ENCODE peak calls at places on chromosomes 6 and 20, in ten cellular contexts. One of them, this sample, is unnamed.

GRCh38 chr6:127481628-127482027 is 22.4 kb upstream of the KIAA0408 start:
- DNase-seq in aorta: no peak
- DNase-seq in WERI-Rb-1: no peak
- DNase-seq in lower leg skin: no peak
- DNase-seq in transverse colon: no peak
- DNase-seq in CD4-positive, CD25-positive, alpha-beta regulatory T cell: no peak
- DNase-seq in coronary artery: no peak
- DNase-seq in heart right ventricle: no peak
- DNase-seq in GM23338: peak
- DNase-seq in bronchial epithelial cell: peak
- DNase-seq in this sample: no peak

GRCh38 chr6:134295953-134296553 is 21.9 kb downstream of the SGK1 start:
- DNase-seq in transverse colon: no peak
- DNase-seq in bronchial epithelial cell: peak
- DNase-seq in GM23338: peak
- DNase-seq in WERI-Rb-1: no peak
- DNase-seq in aorta: no peak
- DNase-seq in heart right ventricle: peak
- DNase-seq in CD4-positive, CD25-positive, alpha-beta regulatory T cell: no peak
- DNase-seq in lower leg skin: peak
- DNase-seq in coronary artery: no peak
- DNase-seq in this sample: peak

GRCh38 chr6:142947702-142948480 is 2.9 kb upstream of the HIVEP2 start:
- DNase-seq in WERI-Rb-1: no peak
- DNase-seq in transverse colon: no peak
- DNase-seq in GM23338: no peak
- DNase-seq in coronary artery: no peak
- DNase-seq in lower leg skin: no peak
- DNase-seq in CD4-positive, CD25-positive, alpha-beta regulatory T cell: no peak
- DNase-seq in heart right ventricle: no peak
- DNase-seq in aorta: no peak
- DNase-seq in bronchial epithelial cell: no peak
- DNase-seq in this sample: no peak

GRCh38 chr6:41689171-41690008 is 46.0 kb downstream of the TFEB start:
- DNase-seq in aorta: peak
- DNase-seq in transverse colon: no peak
- DNase-seq in bronchial epithelial cell: peak
- DNase-seq in WERI-Rb-1: no peak
- DNase-seq in GM23338: no peak
- DNase-seq in heart right ventricle: no peak
- DNase-seq in coronary artery: no peak
- DNase-seq in lower leg skin: no peak
- DNase-seq in CD4-positive, CD25-positive, alpha-beta regulatory T cell: no peak
- DNase-seq in this sample: no peak

GRCh38 chr6:39137235-39137634 is 22.2 kb upstream of the SAYSD1 start:
- DNase-seq in CD4-positive, CD25-positive, alpha-beta regulatory T cell: no peak
- DNase-seq in WERI-Rb-1: no peak
- DNase-seq in heart right ventricle: peak
- DNase-seq in lower leg skin: no peak
- DNase-seq in transverse colon: peak
- DNase-seq in aorta: no peak
- DNase-seq in coronary artery: no peak
- DNase-seq in GM23338: peak
- DNase-seq in bronchial epithelial cell: peak
- DNase-seq in this sample: no peak

GRCh38 chr6:129842881-129843409 is 18.2 kb downstream of the TMEM244 start:
- DNase-seq in transverse colon: no peak
- DNase-seq in CD4-positive, CD25-positive, alpha-beta regulatory T cell: no peak
- DNase-seq in bronchial epithelial cell: no peak
- DNase-seq in lower leg skin: no peak
- DNase-seq in WERI-Rb-1: no peak
- DNase-seq in aorta: no peak
- DNase-seq in GM23338: no peak
- DNase-seq in coronary artery: no peak
- DNase-seq in heart right ventricle: no peak
- DNase-seq in this sample: no peak

GRCh38 chr20:58264271-58264670 is 35.8 kb upstream of the ANKRD60 start:
- DNase-seq in coronary artery: no peak
- DNase-seq in transverse colon: no peak
- DNase-seq in aorta: no peak
- DNase-seq in heart right ventricle: no peak
- DNase-seq in WERI-Rb-1: no peak
- DNase-seq in lower leg skin: no peak
- DNase-seq in bronchial epithelial cell: peak
- DNase-seq in CD4-positive, CD25-positive, alpha-beta regulatory T cell: no peak
- DNase-seq in GM23338: no peak
- DNase-seq in this sample: no peak

GRCh38 chr6:52497652-52498408 is 77.7 kb downstream of the EFHC1 start:
- DNase-seq in bronchial epithelial cell: no peak
- DNase-seq in CD4-positive, CD25-positive, alpha-beta regulatory T cell: no peak
- DNase-seq in transverse colon: peak
- DNase-seq in GM23338: no peak
- DNase-seq in aorta: no peak
- DNase-seq in heart right ventricle: peak
- DNase-seq in lower leg skin: no peak
- DNase-seq in WERI-Rb-1: no peak
- DNase-seq in coronary artery: no peak
- DNase-seq in this sample: peak

GRCh38 chr6:155141002-155141401 is 122.8 kb upstream of the CLDN20 start:
- DNase-seq in WERI-Rb-1: no peak
- DNase-seq in heart right ventricle: no peak
- DNase-seq in CD4-positive, CD25-positive, alpha-beta regulatory T cell: no peak
- DNase-seq in coronary artery: no peak
- DNase-seq in bronchial epithelial cell: no peak
- DNase-seq in lower leg skin: no peak
- DNase-seq in aorta: no peak
- DNase-seq in GM23338: no peak
- DNase-seq in transverse colon: no peak
- DNase-seq in this sample: no peak

DNA sequence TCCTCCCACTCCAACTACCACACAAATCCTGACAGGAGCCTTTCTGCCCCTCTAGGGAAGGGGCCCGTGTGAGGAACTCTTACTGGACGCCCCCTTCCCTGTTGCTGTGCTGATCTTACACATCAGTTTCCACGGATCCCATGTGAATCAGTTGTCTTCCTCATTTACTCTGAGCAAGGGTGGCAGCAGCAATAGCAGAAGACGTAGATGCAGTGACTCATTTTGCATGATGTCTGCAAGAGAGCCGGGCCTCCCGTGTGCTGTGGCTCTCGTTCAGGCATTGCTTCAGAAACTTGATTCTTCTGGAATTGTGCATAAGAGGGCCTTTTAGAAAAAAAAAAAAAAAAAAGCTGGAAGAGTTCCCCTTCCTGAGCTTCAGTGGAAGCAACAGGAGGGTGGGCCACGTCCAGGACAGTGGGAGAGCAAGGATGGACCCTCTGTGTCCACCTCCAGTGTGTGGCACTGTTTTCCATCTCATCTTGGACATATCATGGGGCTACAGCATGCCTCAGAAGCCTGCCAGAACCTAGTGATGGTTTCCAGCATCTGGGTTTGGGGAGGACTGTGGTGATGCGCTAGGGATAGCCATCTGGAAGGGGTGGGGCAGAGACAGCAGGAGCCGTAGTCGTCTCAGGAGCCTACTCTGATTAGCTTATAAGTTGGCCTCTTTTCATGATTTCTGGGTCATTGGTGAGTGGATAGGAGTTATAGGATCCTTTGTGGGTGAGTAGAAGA is 62.1 kb downstream of the FOXO3 start:
- DNase-seq in GM23338: no peak
- DNase-seq in heart right ventricle: peak
- DNase-seq in WERI-Rb-1: peak
- DNase-seq in transverse colon: peak
- DNase-seq in coronary artery: peak
- DNase-seq in lower leg skin: peak
- DNase-seq in aorta: no peak
- DNase-seq in CD4-positive, CD25-positive, alpha-beta regulatory T cell: no peak
- DNase-seq in bronchial epithelial cell: peak
- DNase-seq in this sample: peak
- H3K4me3 ChIP-seq in GM23338: no peak
- H3K4me3 ChIP-seq in heart right ventricle: no peak
- H3K4me3 ChIP-seq in WERI-Rb-1: no peak
- H3K4me3 ChIP-seq in transverse colon: no peak
- H3K4me3 ChIP-seq in coronary artery: peak
- H3K4me3 ChIP-seq in lower leg skin: no peak
- H3K4me3 ChIP-seq in aorta: no peak
- H3K4me3 ChIP-seq in CD4-positive, CD25-positive, alpha-beta regulatory T cell: no peak
- H3K4me3 ChIP-seq in bronchial epithelial cell: no peak
- H3K4me3 ChIP-seq in this sample: no peak

GRCh38 chr20:50814438-50815161 is 19.7 kb downstream of the BCAS4 start:
- DNase-seq in aorta: no peak
- DNase-seq in transverse colon: no peak
- DNase-seq in CD4-positive, CD25-positive, alpha-beta regulatory T cell: no peak
- DNase-seq in GM23338: no peak
- DNase-seq in coronary artery: no peak
- DNase-seq in bronchial epithelial cell: no peak
- DNase-seq in lower leg skin: no peak
- DNase-seq in WERI-Rb-1: no peak
- DNase-seq in heart right ventricle: no peak
- DNase-seq in this sample: no peak
- H3K4me3 ChIP-seq in aorta: no peak
- H3K4me3 ChIP-seq in transverse colon: no peak
- H3K4me3 ChIP-seq in CD4-positive, CD25-positive, alpha-beta regulatory T cell: no peak
- H3K4me3 ChIP-seq in GM23338: no peak
- H3K4me3 ChIP-seq in coronary artery: no peak
- H3K4me3 ChIP-seq in bronchial epithelial cell: no peak
- H3K4me3 ChIP-seq in lower leg skin: no peak
- H3K4me3 ChIP-seq in WERI-Rb-1: no peak
- H3K4me3 ChIP-seq in heart right ventricle: no peak
- H3K4me3 ChIP-seq in this sample: no peak

GRCh38 chr6:131937219-131937618 is 14.0 kb downstream of the CCN2 start:
- DNase-seq in heart right ventricle: no peak
- DNase-seq in CD4-positive, CD25-positive, alpha-beta regulatory T cell: no peak
- DNase-seq in bronchial epithelial cell: no peak
- DNase-seq in coronary artery: no peak
- DNase-seq in aorta: no peak
- DNase-seq in transverse colon: no peak
- DNase-seq in lower leg skin: peak
- DNase-seq in GM23338: no peak
- DNase-seq in WERI-Rb-1: no peak
- DNase-seq in this sample: no peak
- H3K4me3 ChIP-seq in heart right ventricle: no peak
- H3K4me3 ChIP-seq in CD4-positive, CD25-positive, alpha-beta regulatory T cell: no peak
- H3K4me3 ChIP-seq in bronchial epithelial cell: no peak
- H3K4me3 ChIP-seq in coronary artery: no peak
- H3K4me3 ChIP-seq in aorta: no peak
- H3K4me3 ChIP-seq in transverse colon: no peak
- H3K4me3 ChIP-seq in lower leg skin: no peak
- H3K4me3 ChIP-seq in GM23338: no peak
- H3K4me3 ChIP-seq in WERI-Rb-1: no peak
- H3K4me3 ChIP-seq in this sample: no peak

DNA sequence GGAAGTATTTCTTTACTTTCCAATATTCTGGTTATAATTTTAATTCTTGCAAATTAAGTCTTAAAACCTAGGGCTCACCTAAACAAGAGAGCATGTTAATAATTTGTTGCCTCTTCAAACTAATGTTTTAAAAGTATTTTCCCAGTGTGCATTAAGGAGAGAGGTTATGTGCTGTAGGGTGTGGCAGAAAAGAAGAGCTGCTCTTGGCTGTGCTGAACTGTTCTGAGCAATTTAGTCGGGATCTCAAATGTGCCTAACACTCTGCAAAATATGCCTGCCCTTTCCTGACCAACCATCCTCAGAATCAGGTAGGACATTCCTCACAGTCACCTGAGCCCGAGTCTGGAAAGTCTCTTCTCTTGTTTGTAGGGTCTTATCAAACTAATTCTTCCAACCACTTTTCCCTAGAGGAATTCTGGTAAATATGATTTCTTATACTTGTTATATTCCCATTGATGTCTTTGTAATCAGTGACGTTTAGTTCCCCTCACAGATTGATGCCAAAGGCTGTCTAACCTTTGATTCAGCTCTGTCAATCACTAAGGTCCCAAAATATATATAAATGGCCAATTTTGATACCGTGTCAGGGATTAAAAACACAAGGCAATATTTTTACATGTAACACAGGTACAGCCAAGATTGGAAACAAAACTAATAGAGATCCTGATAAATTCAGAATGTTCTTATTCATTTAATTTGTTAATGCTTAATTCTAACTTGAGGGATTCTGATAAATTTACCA is 298.4 kb downstream of the ADGB start:
- DNase-seq in CD4-positive, CD25-positive, alpha-beta regulatory T cell: no peak
- DNase-seq in WERI-Rb-1: no peak
- DNase-seq in bronchial epithelial cell: no peak
- DNase-seq in heart right ventricle: no peak
- DNase-seq in GM23338: no peak
- DNase-seq in transverse colon: no peak
- DNase-seq in coronary artery: no peak
- DNase-seq in aorta: no peak
- DNase-seq in lower leg skin: no peak
- DNase-seq in this sample: no peak
- H3K4me3 ChIP-seq in CD4-positive, CD25-positive, alpha-beta regulatory T cell: no peak
- H3K4me3 ChIP-seq in WERI-Rb-1: no peak
- H3K4me3 ChIP-seq in bronchial epithelial cell: no peak
- H3K4me3 ChIP-seq in heart right ventricle: no peak
- H3K4me3 ChIP-seq in GM23338: no peak
- H3K4me3 ChIP-seq in transverse colon: no peak
- H3K4me3 ChIP-seq in coronary artery: no peak
- H3K4me3 ChIP-seq in aorta: no peak
- H3K4me3 ChIP-seq in lower leg skin: no peak
- H3K4me3 ChIP-seq in this sample: no peak

DNA sequence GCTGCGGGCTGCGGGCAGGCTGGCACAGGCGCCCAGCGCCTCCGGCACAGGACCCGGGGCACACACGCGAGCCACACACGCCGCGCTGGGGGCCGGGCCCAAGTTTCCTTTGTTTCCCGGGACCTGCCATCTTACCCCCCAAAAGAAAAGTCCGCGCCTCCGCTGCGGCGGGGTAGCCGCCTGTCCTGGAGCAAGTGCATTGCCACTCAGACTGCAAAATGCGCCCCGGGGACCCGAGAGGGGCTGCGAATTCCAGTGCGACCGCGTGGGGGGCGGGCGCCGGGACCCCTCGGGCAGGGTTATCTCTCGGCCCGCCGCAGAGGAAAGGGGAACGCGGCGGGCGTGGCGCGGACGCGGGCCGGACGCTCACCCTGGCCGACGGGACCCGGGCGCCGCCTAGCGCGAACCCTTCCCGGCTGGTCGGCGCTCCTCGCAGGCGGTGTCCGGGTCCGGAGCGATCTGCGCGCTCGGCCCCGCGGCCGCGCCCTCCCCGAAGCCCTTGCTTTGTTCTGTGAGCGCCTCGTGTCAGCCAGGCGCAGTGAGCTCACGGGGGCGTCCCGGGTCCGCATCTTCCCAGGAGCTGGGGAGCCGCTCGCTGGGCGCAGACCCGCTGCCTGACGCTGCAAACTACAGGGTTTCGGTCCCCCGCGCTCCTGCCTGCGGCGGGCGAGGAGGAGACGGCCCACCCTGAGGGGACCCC is 620 bp upstream of the CD24 start:
- DNase-seq in bronchial epithelial cell: no peak
- DNase-seq in coronary artery: no peak
- DNase-seq in GM23338: peak
- DNase-seq in transverse colon: peak
- DNase-seq in CD4-positive, CD25-positive, alpha-beta regulatory T cell: no peak
- DNase-seq in aorta: peak
- DNase-seq in heart right ventricle: peak
- DNase-seq in lower leg skin: no peak
- DNase-seq in WERI-Rb-1: peak
- DNase-seq in this sample: no peak
- H3K4me3 ChIP-seq in bronchial epithelial cell: peak
- H3K4me3 ChIP-seq in coronary artery: peak
- H3K4me3 ChIP-seq in GM23338: peak
- H3K4me3 ChIP-seq in transverse colon: peak
- H3K4me3 ChIP-seq in CD4-positive, CD25-positive, alpha-beta regulatory T cell: no peak
- H3K4me3 ChIP-seq in aorta: peak
- H3K4me3 ChIP-seq in heart right ventricle: peak
- H3K4me3 ChIP-seq in lower leg skin: peak
- H3K4me3 ChIP-seq in WERI-Rb-1: peak
- H3K4me3 ChIP-seq in this sample: peak